ENCODE peak calls at places on chromosomes 11 and 22, in eight cellular contexts. L is OCI-LY7; H is GM23248; F is HCT116; R is upper lobe of right lung; V is body of pancreas; K is naive thymus-derived CD4-positive, alpha-beta T cell; A is SJCRH30. X is an unnamed sample.
A peak's percentile ranks its signal among the peaks of the same experiment; 100 is the strongest.

GRCh38 chr22:35961480-35961902 is 67.1 kb downstream of the RBFOX2 start:
- DNase-seq in R (no peak), F (no peak), V (peak; percentile 16), A (peak; percentile 77), H (peak; percentile 68), L (no peak), K (no peak), X (peak; percentile 90)

GRCh38 chr22:41446057-41446501 is 522 bp downstream of the TOB2 start:
- DNase-seq in L (no peak), R (peak; percentile 77), K (no peak), A (peak; percentile 36), F (no peak), V (peak; percentile 44), H (peak; percentile 54), X (no peak)

GRCh38 chr11:71199226-71199815 is 53.1 kb downstream of the SHANK2 start:
- DNase-seq in H (no peak), A (no peak), V (no peak), F (no peak), L (no peak), R (no peak), K (no peak), X (no peak)

GRCh38 chr11:43735931-43736330 is 55.4 kb downstream of the HSD17B12 start:
- DNase-seq in R (no peak), L (no peak), A (no peak), V (no peak), H (peak; percentile 76), F (no peak), K (no peak), X (peak; percentile 71)

GRCh38 chr11:2562181-2562581 is 117.4 kb downstream of the KCNQ1 start:
- DNase-seq in L (no peak), A (peak; percentile 97), K (no peak), R (peak; percentile 62), V (peak; percentile 43), F (no peak), H (no peak), X (no peak)

GRCh38 chr11:124762077-124762623 is at the start of gene ESAM:
- DNase-seq in F (no peak), R (peak; percentile 90), K (peak; percentile 75), H (peak; percentile 23), A (no peak), L (peak; percentile 75), V (peak; percentile 57), X (no peak)

GRCh38 chr11:2307733-2308331 is 6.0 kb downstream of the TSPAN32 start:
- DNase-seq in L (no peak), F (no peak), K (no peak), H (no peak), A (no peak), V (no peak), R (no peak), X (no peak)

GRCh38 chr22:44194569-44194968 is 13.8 kb downstream of the PARVG start:
- DNase-seq in F (no peak), A (no peak), L (no peak), H (no peak), V (no peak), K (no peak), R (no peak), X (no peak)

GRCh38 chr11:12717851-12718291 is 43.6 kb downstream of the TEAD1 start:
- DNase-seq in K (peak; percentile 43), F (no peak), H (no peak), V (no peak), R (no peak), A (peak; percentile 47), L (peak; percentile 33), X (no peak)

GRCh38 chr22:41563051-41563711 is 2.4 kb downstream of the CSDC2 start:
- DNase-seq in F (no peak), H (peak; percentile 85), R (no peak), L (no peak), K (no peak), V (peak; percentile 47), A (peak; percentile 52), X (peak; percentile 85)

GRCh38 chr11:114762437-114762836 is 84.1 kb downstream of the NXPE2 start:
- DNase-seq in F (no peak), K (no peak), R (peak; percentile 81), V (peak; percentile 56), A (peak; percentile 58), L (peak; percentile 5), H (peak; percentile 75), X (peak; percentile 54)

GRCh38 chr11:18063131-18063530 is 17.1 kb upstream of the TPH1 start:
- DNase-seq in K (no peak), L (no peak), H (no peak), V (peak; percentile 65), R (no peak), F (no peak), A (peak; percentile 76), X (no peak)

GRCh38 chr11:130478881-130479280 is 30.4 kb downstream of the ADAMTS15 start:
- DNase-seq in R (no peak), H (peak; percentile 48), L (no peak), K (no peak), F (no peak), V (no peak), A (peak; percentile 30), X (peak; percentile 34)

DNA sequence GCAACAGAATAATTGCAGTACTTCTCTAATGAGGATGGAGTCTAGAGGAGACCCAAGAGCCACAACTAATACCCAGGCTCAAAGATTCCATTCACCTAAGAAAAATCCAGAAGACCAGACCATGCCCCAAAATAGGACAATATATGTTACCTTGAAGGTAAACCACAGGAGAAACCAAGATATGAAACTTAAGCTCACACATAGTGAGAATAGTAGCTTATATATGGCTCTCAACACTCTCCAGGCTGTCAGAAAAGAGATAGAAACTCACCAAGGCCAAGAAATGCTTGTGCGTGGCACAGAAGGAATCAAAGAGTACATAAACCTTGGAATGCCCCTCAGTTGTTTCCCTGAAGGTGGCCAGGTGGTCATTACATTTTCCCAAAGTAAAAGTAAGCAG is 9.1 kb downstream of the FAM111A start:
- DNase-seq in R (no peak), K (no peak), V (no peak), F (no peak), H (no peak), A (no peak), L (no peak), X (no peak)
- H3K4me1 ChIP-seq in R (no peaks in the 10 kb centered on the region), K (no peaks in the 10 kb centered on the region), V (no peaks in the 10 kb centered on the region), F (no peaks in the 10 kb centered on the region), H (no peaks in the 10 kb centered on the region), A (peaks cover 3% of the 10 kb centered on the region), L (peaks cover 18% of the 10 kb centered on the region), X (peaks cover 3% of the 10 kb centered on the region)

GRCh38 chr11:74697722-74698121 is 33.5 kb downstream of the CHRDL2 start:
- DNase-seq in K (no peak), V (no peak), A (no peak), H (no peak), L (no peak), F (no peak), R (no peak), X (no peak)
- H3K27ac ChIP-seq in K (no peak overlapping the region), V (peak overlapping the region; percentile 86), A (no peak overlapping the region), H (peak overlapping the region; percentile 70), L (no peak overlapping the region), F (no peak overlapping the region), R (peak overlapping the region; percentile 88), X (peak overlapping the region; percentile 77)

GRCh38 chr11:112723676-112724075 is 237.5 kb upstream of the NCAM1 start:
- DNase-seq in K (no peak), F (no peak), H (no peak), V (no peak), L (no peak), R (no peak), A (no peak), X (no peak)

GRCh38 chr11:112719736-112720525 is 241.3 kb upstream of the NCAM1 start:
- DNase-seq in L (no peak), V (no peak), A (no peak), K (no peak), H (no peak), R (no peak), F (no peak), X (no peak)

GRCh38 chr11:112725636-112726035 is 235.6 kb upstream of the NCAM1 start:
- DNase-seq in R (no peak), V (no peak), L (no peak), F (no peak), H (no peak), A (no peak), K (no peak), X (no peak)

GRCh38 chr11:112724194-112724790 is 236.9 kb upstream of the NCAM1 start:
- DNase-seq in H (no peak), A (no peak), F (no peak), R (no peak), K (no peak), V (no peak), L (no peak), X (no peak)

DNA sequence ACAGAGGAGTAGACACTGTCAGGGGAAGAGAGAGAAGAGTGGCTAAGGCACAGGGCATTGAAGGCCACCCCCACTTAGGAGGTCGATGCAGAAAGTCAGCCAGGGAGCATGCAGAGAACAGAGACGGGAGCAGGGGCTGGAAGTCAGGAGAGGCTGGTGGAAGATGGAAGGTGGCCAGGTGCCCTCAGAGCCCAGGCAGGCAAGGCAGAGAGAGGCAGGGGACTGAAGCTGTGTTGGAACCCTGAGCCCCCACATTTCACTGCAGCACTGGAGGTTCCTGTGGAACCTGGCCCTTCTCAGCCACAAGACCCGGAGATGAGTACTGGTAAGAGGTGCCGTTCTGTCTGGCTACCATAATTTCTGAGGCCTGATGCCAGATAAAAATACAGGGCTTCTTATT is 238.3 kb upstream of the NCAM1 start:
- DNase-seq in A (no peak), R (no peak), L (no peak), V (no peak), K (no peak), F (no peak), H (no peak), X (no peak)
- H3K4me1 ChIP-seq in A (peaks cover 8% of the 10 kb centered on the region), R (no peaks in the 10 kb centered on the region), L (no peaks in the 10 kb centered on the region), V (no peaks in the 10 kb centered on the region), K (no peaks in the 10 kb centered on the region), F (no peaks in the 10 kb centered on the region), H (no peaks in the 10 kb centered on the region), X (no peaks in the 10 kb centered on the region)

GRCh38 chr22:38315801-38316339 is 1.4 kb downstream of the CSNK1E start:
- DNase-seq in H (peak; percentile 62), F (no peak), L (peak; percentile 48), K (no peak), V (no peak), R (no peak), A (peak; percentile 31), X (no peak)
- H3K27ac ChIP-seq in H (peak overlapping the region; percentile 96), F (peak overlapping the region; percentile 94), L (peak overlapping the region; percentile 77), K (peak overlapping the region; percentile 91), V (peak overlapping the region; percentile 97), R (peak overlapping the region; percentile 97), A (peak overlapping the region; percentile 92), X (peak overlapping the region; percentile 98)

DNA sequence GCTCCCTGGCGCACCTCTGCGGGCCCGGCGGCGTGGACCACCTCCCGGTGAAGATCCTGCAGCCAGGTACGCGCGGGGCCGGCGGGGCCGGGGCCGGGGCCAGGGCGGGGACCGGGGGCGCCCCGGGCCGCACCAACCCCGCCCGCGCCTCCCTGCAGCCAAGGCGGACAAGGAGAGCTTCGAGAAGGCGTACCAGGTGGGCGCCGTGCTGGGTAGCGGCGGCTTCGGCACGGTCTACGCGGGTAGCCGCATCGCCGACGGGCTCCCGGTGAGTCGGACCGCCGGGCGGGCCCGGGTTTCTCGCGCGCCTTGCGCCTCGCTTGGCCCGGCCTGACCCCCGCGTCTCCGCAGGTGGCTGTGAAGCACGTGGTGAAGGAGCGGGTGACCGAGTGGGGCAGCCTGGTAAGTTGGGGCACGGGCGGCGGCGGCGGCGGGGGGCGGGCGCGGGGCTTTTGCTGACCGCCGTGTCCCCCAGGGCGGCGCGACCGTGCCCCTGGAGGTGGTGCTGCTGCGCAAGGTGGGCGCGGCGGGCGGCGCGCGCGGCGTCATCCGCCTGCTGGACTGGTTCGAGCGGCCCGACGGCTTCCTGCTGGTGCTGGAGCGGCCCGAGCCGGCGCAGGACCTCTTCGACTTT is 512 bp downstream of the PIM3 start:
- DNase-seq in V (peak; percentile 63), A (no peak), H (peak; percentile 76), R (peak; percentile 81), K (peak; percentile 64), L (peak; percentile 65), F (no peak), X (no peak)
- H3K4me1 ChIP-seq in V (peaks cover 57% of the 10 kb centered on the region), A (peaks cover 35% of the 10 kb centered on the region), H (peaks cover 5% of the 10 kb centered on the region), R (peaks cover 61% of the 10 kb centered on the region), K (peaks cover 26% of the 10 kb centered on the region), L (peaks cover 40% of the 10 kb centered on the region), F (peaks cover 53% of the 10 kb centered on the region), X (peaks cover 21% of the 10 kb centered on the region)

X was measured in IMR-90.